ENCODE peak calls at places on chromosomes 7 and 10, in ten cellular contexts. A is K562, C is mucosa of descending colon, Z is neuronal stem cell, X is SK-N-SH, O is psoas muscle, K is upper lobe of right lung, R is GM23248, F is IMR-90, J is hepatocyte. M is an unnamed sample.

GRCh38 chr7:127392182-127392565 is 334 bp downstream of the ZNF800 start:
- DNase-seq in A (peak; percentile 84), C (peak; percentile 78), Z (no peak), X (peak; percentile 82), O (peak; percentile 70), K (peak; percentile 88), R (peak; percentile 84), F (peak; percentile 55), J (peak; percentile 84), M (peak; percentile 42)

GRCh38 chr10:21334891-21335696 is 190.4 kb downstream of the SKIDA1 start:
- DNase-seq in A (peak; percentile 56), C (no peak), Z (no peak), X (no peak), O (peak; percentile 72), K (no peak), R (peak; percentile 95), F (peak; percentile 90), J (peak; percentile 68), M (peak; percentile 72)

GRCh38 chr10:69042838-69043237 is 45.1 kb upstream of the SRGN start:
- DNase-seq in A (no peak), C (no peak), Z (no peak), X (no peak), O (no peak), K (no peak), R (no peak), F (no peak), J (no peak), M (no peak)

GRCh38 chr7:117116221-117116620 is 162.9 kb downstream of the ST7 start:
- DNase-seq in A (no peak), C (no peak), Z (no peak), X (no peak), O (no peak), K (no peak), R (no peak), F (no peak), J (no peak), M (no peak)

GRCh38 chr7:81944103-81944502 is 174.3 kb upstream of the HGF start:
- DNase-seq in A (no peak), C (no peak), Z (no peak), X (no peak), O (no peak), K (no peak), R (no peak), F (no peak), J (no peak), M (no peak)

GRCh38 chr7:22578048-22578770 is 78.2 kb upstream of the STEAP1B start:
- DNase-seq in A (no peak), C (no peak), Z (no peak), X (no peak), O (no peak), K (no peak), R (peak; percentile 75), F (peak; percentile 85), J (no peak), M (no peak)

GRCh38 chr10:72309290-72310240 is 35.8 kb downstream of the DDIT4 start:
- DNase-seq in A (no peak), C (peak; percentile 83), Z (no peak), X (no peak), O (peak; percentile 70), K (peak; percentile 72), R (peak; percentile 71), F (peak; percentile 38), J (peak; percentile 73), M (no peak)

GRCh38 chr7:30840176-30841024 is 69.2 kb downstream of the MINDY4 start:
- DNase-seq in A (no peak), C (no peak), Z (no peak), X (no peak), O (no peak), K (no peak), R (no peak), F (no peak), J (no peak), M (no peak)

GRCh38 chr7:37354661-37355131 is 94.0 kb downstream of the ELMO1 start:
- DNase-seq in A (peak; percentile 44), C (peak; percentile 65), Z (no peak), X (no peak), O (peak; percentile 75), K (peak; percentile 73), R (no peak), F (no peak), J (peak; percentile 60), M (peak; percentile 50)

GRCh38 chr7:129468087-129468486 is 33.9 kb downstream of the STRIP2 start:
- DNase-seq in A (no peak), C (no peak), Z (no peak), X (no peak), O (no peak), K (no peak), R (peak; percentile 83), F (peak; percentile 75), J (peak; percentile 11), M (no peak)

GRCh38 chr7:51366930-51367613 is 50.5 kb upstream of the COBL start:
- DNase-seq in A (peak; percentile 66), C (no peak), Z (peak; percentile 54), X (peak; percentile 81), O (no peak), K (no peak), R (peak; percentile 69), F (peak; percentile 26), J (peak; percentile 86), M (no peak)

GRCh38 chr7:3968234-3968633 is 667.2 kb downstream of the SDK1 start:
- DNase-seq in A (no peak), C (no peak), Z (no peak), X (no peak), O (no peak), K (no peak), R (no peak), F (no peak), J (no peak), M (no peak)

GRCh38 chr7:128410092-128410665 is 397 bp upstream of the IMPDH1 start:
- DNase-seq in A (peak; percentile 73), C (peak; percentile 78), Z (no peak), X (peak; percentile 81), O (peak; percentile 61), K (peak; percentile 84), R (peak; percentile 90), F (peak; percentile 81), J (peak; percentile 76), M (no peak)

GRCh38 chr10:114616516-114616915 is 41.6 kb downstream of the ABLIM1 start:
- DNase-seq in A (no peak), C (no peak), Z (no peak), X (no peak), O (no peak), K (no peak), R (peak; percentile 36), F (peak; percentile 31), J (no peak), M (no peak)

GRCh38 chr10:83607959-83608745 is 531.2 kb upstream of the GHITM start:
- DNase-seq in A (no peak), C (no peak), Z (no peak), X (no peak), O (no peak), K (no peak), R (no peak), F (no peak), J (no peak), M (no peak)
- H3K4me1 ChIP-seq in A (no peaks in the 10 kb centered on the region), C (no peaks in the 10 kb centered on the region), Z (peaks cover 14% of the 10 kb centered on the region), X (peaks cover 8% of the 10 kb centered on the region), O (no peaks in the 10 kb centered on the region), K (no peaks in the 10 kb centered on the region), R (no peaks in the 10 kb centered on the region), F (no peaks in the 10 kb centered on the region), J (no peaks in the 10 kb centered on the region), M (no peaks in the 10 kb centered on the region)

DNA sequence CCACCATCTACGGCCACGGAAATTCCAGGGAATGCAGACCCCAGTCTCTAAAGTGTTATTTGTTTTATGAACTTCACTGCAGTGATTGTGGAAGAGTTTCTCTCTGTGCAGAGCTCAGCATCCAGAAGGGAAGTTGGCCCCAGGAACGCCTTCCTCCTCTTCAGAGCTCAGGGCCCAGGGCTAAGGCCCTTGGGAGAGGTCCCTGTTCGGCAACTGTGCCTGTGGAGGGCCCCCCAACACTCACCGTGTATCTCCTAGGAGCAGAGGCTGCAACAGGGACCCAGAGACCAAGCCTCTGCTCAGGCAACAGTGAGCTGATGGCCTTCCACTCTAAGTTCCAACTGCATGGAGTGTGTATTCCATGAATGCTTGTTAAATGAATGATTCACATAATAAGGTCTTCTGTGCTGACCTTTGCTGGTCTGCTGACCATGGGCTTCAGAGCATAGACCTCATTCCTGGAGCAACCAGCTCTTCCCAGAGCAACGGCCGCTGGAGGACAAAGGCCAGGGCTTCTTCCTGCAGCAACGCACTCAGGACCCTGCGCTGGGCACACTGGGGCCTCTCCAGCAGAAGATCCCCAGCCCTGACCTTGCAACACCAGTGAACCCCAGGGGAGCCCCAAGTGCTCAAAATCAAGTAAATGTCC is 7.7 kb downstream of the DIP2C start:
- DNase-seq in A (no peak), C (peak; percentile 42), Z (no peak), X (no peak), O (no peak), K (peak; percentile 44), R (peak; percentile 30), F (peak; percentile 83), J (no peak), M (no peak)
- H3K4me1 ChIP-seq in A (no peaks in the 10 kb centered on the region), C (no peaks in the 10 kb centered on the region), Z (no peaks in the 10 kb centered on the region), X (no peaks in the 10 kb centered on the region), O (peaks cover 52% of the 10 kb centered on the region), K (no peaks in the 10 kb centered on the region), R (peaks cover 29% of the 10 kb centered on the region), F (peaks cover 29% of the 10 kb centered on the region), J (no peaks in the 10 kb centered on the region), M (no peaks in the 10 kb centered on the region)

GRCh38 chr7:49245062-49245461 is 320.7 kb downstream of the CDC14C start:
- DNase-seq in A (no peak), C (no peak), Z (no peak), X (no peak), O (no peak), K (no peak), R (no peak), F (no peak), J (no peak), M (no peak)
- H3K4me1 ChIP-seq in A (no peaks in the 10 kb centered on the region), C (no peaks in the 10 kb centered on the region), Z (peaks cover 4% of the 10 kb centered on the region), X (no peaks in the 10 kb centered on the region), O (no peaks in the 10 kb centered on the region), K (no peaks in the 10 kb centered on the region), R (no peaks in the 10 kb centered on the region), F (no peaks in the 10 kb centered on the region), J (no peaks in the 10 kb centered on the region), M (no peaks in the 10 kb centered on the region)

GRCh38 chr10:8065651-8066050 is 11.2 kb downstream of the GATA3 start:
- DNase-seq in A (no peak), C (no peak), Z (no peak), X (no peak), O (no peak), K (no peak), R (no peak), F (no peak), J (no peak), M (no peak)

GRCh38 chr10:8066146-8066545 is 11.7 kb downstream of the GATA3 start:
- DNase-seq in A (no peak), C (no peak), Z (no peak), X (no peak), O (no peak), K (no peak), R (no peak), F (no peak), J (no peak), M (no peak)

GRCh38 chr10:8063935-8064334 is 9.4 kb downstream of the GATA3 start:
- DNase-seq in A (no peak), C (no peak), Z (no peak), X (no peak), O (no peak), K (no peak), R (no peak), F (no peak), J (no peak), M (no peak)

GRCh38 chr10:8063128-8063908 is 8.8 kb downstream of the GATA3 start:
- DNase-seq in A (no peak), C (no peak), Z (no peak), X (no peak), O (no peak), K (no peak), R (no peak), F (no peak), J (no peak), M (no peak)

GRCh38 chr10:8064436-8064835 is 9.9 kb downstream of the GATA3 start:
- DNase-seq in A (no peak), C (no peak), Z (no peak), X (no peak), O (no peak), K (no peak), R (no peak), F (no peak), J (no peak), M (no peak)
- H3K4me1 ChIP-seq in A (peaks cover 4% of the 10 kb centered on the region), C (no peaks in the 10 kb centered on the region), Z (no peaks in the 10 kb centered on the region), X (peaks cover 42% of the 10 kb centered on the region), O (no peaks in the 10 kb centered on the region), K (peaks cover 11% of the 10 kb centered on the region), R (no peaks in the 10 kb centered on the region), F (peaks cover 3% of the 10 kb centered on the region), J (peaks cover 11% of the 10 kb centered on the region), M (no peaks in the 10 kb centered on the region)